ENCODE peak calls at places on chromosomes 6 and 20, in eight cellular contexts. L is HepG2, E is cardiac fibroblast, D is mucosa of descending colon, O is mammary epithelial cell, A is GM23338, I is neural crest cell, G is dorsolateral prefrontal cortex. S is an unnamed sample.

GRCh38 chr6:24761193-24761835 is 13.4 kb upstream of the GMNN start:
- DNase-seq in A (peak), E (no peak), I (no peak), G (no peak), O (no peak), L (no peak), D (peak), S (no peak)

GRCh38 chr6:69980624-69981023 is 114.3 kb downstream of the COL19A1 start:
- DNase-seq in A (no peak), I (no peak), O (no peak), E (no peak), G (no peak), D (no peak), L (no peak), S (no peak)

GRCh38 chr20:29079769-29080690 is 2177.4 kb upstream of the DEFB115 start:
- DNase-seq in E (peak), A (no peak), G (no peak), D (peak), O (no peak), L (peak), I (no peak), S (peak)

GRCh38 chr20:920306-920705 is 4.2 kb upstream of the ANGPT4 start:
- DNase-seq in A (no peak), E (peak), D (no peak), O (no peak), I (no peak), G (no peak), L (no peak), S (no peak)

GRCh38 chr6:108944707-108945685 is 96.8 kb downstream of the ARMC2 start:
- DNase-seq in L (no peak), I (no peak), A (no peak), D (no peak), O (peak), G (no peak), E (peak), S (no peak)

GRCh38 chr6:41672016-41672415 is 33.7 kb downstream of the MDFI start:
- DNase-seq in G (no peak), L (no peak), D (no peak), I (no peak), E (no peak), A (no peak), O (no peak), S (no peak)

GRCh38 chr6:140043357-140043756 is 668.9 kb upstream of the CITED2 start:
- DNase-seq in E (peak), O (peak), G (no peak), I (no peak), D (no peak), L (no peak), A (no peak), S (no peak)

GRCh38 chr6:122609881-122610689 is at the start of gene PKIB:
- DNase-seq in E (peak), D (peak), L (peak), G (peak), O (peak), I (peak), A (peak), S (peak)

GRCh38 chr6:166712554-166713228 is 85.6 kb upstream of the RPS6KA2 start:
- DNase-seq in I (no peak), A (peak), O (no peak), E (no peak), D (no peak), G (no peak), L (no peak), S (no peak)

GRCh38 chr6:70210462-70210861 is 92.4 kb downstream of the COL9A1 start:
- DNase-seq in D (no peak), I (no peak), G (no peak), A (peak), L (peak), O (no peak), E (peak), S (no peak)

GRCh38 chr6:21382821-21383455 is 210.6 kb upstream of the SOX4 start:
- DNase-seq in G (no peak), O (no peak), I (no peak), L (no peak), D (no peak), E (no peak), A (no peak), S (no peak)

GRCh38 chr20:60085551-60086132 is 127.4 kb downstream of the CDH26 start:
- DNase-seq in L (no peak), E (no peak), O (no peak), I (no peak), G (no peak), A (peak), D (no peak), S (no peak)

GRCh38 chr6:53070808-53071207 is 5.6 kb downstream of the FBXO9 start:
- DNase-seq in L (no peak), G (no peak), A (no peak), O (no peak), D (no peak), I (no peak), E (no peak), S (no peak)

GRCh38 chr20:52958206-52958605 is 14.0 kb upstream of the TSHZ2 start:
- DNase-seq in A (no peak), L (no peak), G (no peak), E (no peak), O (no peak), I (no peak), D (no peak), S (no peak)

GRCh38 chr6:33117826-33118277 is 42.1 kb downstream of the HLA-DPB1 start:
- DNase-seq in G (no peak), D (no peak), I (no peak), L (no peak), A (peak), E (no peak), O (no peak), S (no peak)

GRCh38 chr6:27312146-27312949 is at the start of gene POM121L2:
- DNase-seq in L (peak), G (no peak), A (peak), D (peak), I (peak), E (peak), O (peak), S (peak)

GRCh38 chr6:17278289-17279061 is 2.7 kb upstream of the RBM24 start:
- DNase-seq in G (no peak), E (peak), L (peak), I (no peak), O (peak), D (no peak), A (no peak), S (peak)

GRCh38 chr20:19993937-19994667 is 23.1 kb upstream of the NAA20 start:
- DNase-seq in A (no peak), O (peak), I (no peak), G (no peak), E (peak), L (no peak), D (no peak), S (no peak)

GRCh38 chr6:155521719-155522118 is 66.1 kb upstream of the NOX3 start:
- DNase-seq in O (peak), I (no peak), D (no peak), L (no peak), E (peak), A (no peak), G (no peak), S (no peak)

GRCh38 chr6:41692080-41692675 is 43.2 kb downstream of the TFEB start:
- DNase-seq in I (no peak), D (no peak), G (no peak), A (no peak), O (no peak), L (no peak), E (no peak), S (no peak)

GRCh38 chr20:47785900-47786762 is 850 bp upstream of the SULF2 start:
- DNase-seq in D (peak), L (peak), A (peak), E (peak), G (peak), I (peak), O (peak), S (no peak)

GRCh38 chr6:155247618-155248017 is 16.2 kb upstream of the CLDN20 start:
- DNase-seq in I (no peak), A (peak), O (peak), D (no peak), E (peak), G (no peak), L (no peak), S (no peak)

GRCh38 chr20:17859616-17860232 is 108.9 kb downstream of the SNX5 start:
- DNase-seq in E (no peak), D (no peak), I (no peak), O (no peak), A (peak), G (no peak), L (no peak), S (no peak)
- TF ChIP-seq CTCF in E (no peak), D (no peak), I (no peak), O (no peak), A (peak), G (no peak), L (peak), S (no peak)

GRCh38 chr6:136823128-136823660 is 802 bp downstream of the PEX7 start:
- DNase-seq in E (no peak), A (no peak), D (peak), O (no peak), G (no peak), L (no peak), I (peak), S (no peak)
- TF ChIP-seq CTCF in E (no peak), A (no peak), D (no peak), O (no peak), G (no peak), L (no peak), I (no peak), S (peak)

DNA sequence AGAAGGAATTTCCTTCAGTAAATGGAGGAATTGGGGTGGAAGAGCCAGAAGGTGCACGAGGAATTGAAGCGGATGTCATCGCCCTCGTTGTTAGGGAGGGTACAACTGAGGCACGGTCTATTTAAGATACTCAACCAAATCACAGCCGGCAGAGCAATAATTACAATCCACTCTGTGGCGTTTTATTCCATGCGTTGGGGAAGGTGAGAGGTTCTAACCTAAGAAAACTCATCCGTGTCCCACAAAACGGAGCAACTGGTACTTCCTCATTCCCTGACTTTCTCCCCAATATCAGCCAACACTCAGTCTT is 802 bp upstream of the RRBP1 start:
- DNase-seq in I (no peak), A (no peak), L (no peak), E (no peak), D (no peak), O (no peak), G (no peak), S (no peak)
- TF ChIP-seq CTCF in I (no peak), A (no peak), L (no peak), E (no peak), D (no peak), O (no peak), G (no peak), S (peak)

GRCh38 chr6:56291278-56291917 is 44.0 kb upstream of the COL21A1 start:
- DNase-seq in I (no peak), D (no peak), E (peak), A (no peak), G (no peak), L (no peak), O (no peak), S (no peak)

GRCh38 chr6:56297022-56297995 is 49.9 kb upstream of the COL21A1 start:
- DNase-seq in O (peak), A (no peak), G (no peak), E (peak), D (no peak), I (no peak), L (no peak), S (no peak)

GRCh38 chr6:56293756-56294155 is 46.4 kb upstream of the COL21A1 start:
- DNase-seq in A (no peak), L (no peak), G (no peak), I (no peak), E (no peak), O (no peak), D (no peak), S (no peak)

GRCh38 chr6:56288347-56288746 is 41.0 kb upstream of the COL21A1 start:
- DNase-seq in E (no peak), O (no peak), I (no peak), A (no peak), D (no peak), L (no peak), G (no peak), S (no peak)

GRCh38 chr6:56292505-56293181 is 45.3 kb upstream of the COL21A1 start:
- DNase-seq in G (no peak), A (peak), D (peak), L (peak), O (peak), E (peak), I (peak), S (peak)
- TF ChIP-seq CTCF in G (peak), A (peak), D (no peak), L (peak), O (peak), E (peak), I (peak), S (peak)

GRCh38 chr6:7899046-7899888 is 11.3 kb downstream of the TXNDC5 start:
- DNase-seq in O (no peak), L (peak), D (peak), I (no peak), G (no peak), A (peak), E (no peak), S (no peak)
- TF ChIP-seq CTCF in O (no peak), L (peak), D (no peak), I (no peak), G (peak), A (peak), E (peak), S (no peak)